ENCODE peak calls at places on chromosomes 1 and 21, in four cellular contexts. One of them, this sample, is unnamed.

GRCh38 chr1:12215562-12215961 is 14.3 kb upstream of the VPS13D start:
- DNase-seq in brain microvascular endothelial cell: no peak
- DNase-seq in fibroblast of lung: no peak
- DNase-seq in heart right ventricle: no peak
- DNase-seq in this sample: no peak

GRCh38 chr1:209544098-209544497 is 39.4 kb upstream of the CAMK1G start:
- DNase-seq in brain microvascular endothelial cell: no peak
- DNase-seq in fibroblast of lung: no peak
- DNase-seq in heart right ventricle: no peak
- DNase-seq in this sample: no peak

GRCh38 chr1:65509912-65510680 is 89.6 kb downstream of the LEPR start:
- DNase-seq in brain microvascular endothelial cell: peak; percentile 56
- DNase-seq in fibroblast of lung: peak; percentile 41
- DNase-seq in heart right ventricle: no peak
- DNase-seq in this sample: no peak

GRCh38 chr1:58933599-58933926 is 149.7 kb upstream of the JUN start:
- DNase-seq in brain microvascular endothelial cell: peak; percentile 7
- DNase-seq in fibroblast of lung: peak; percentile 11
- DNase-seq in heart right ventricle: no peak
- DNase-seq in this sample: no peak

GRCh38 chr1:145891143-145891542 is 5.5 kb upstream of the ANKRD35 start:
- DNase-seq in brain microvascular endothelial cell: peak; percentile 42
- DNase-seq in fibroblast of lung: peak; percentile 39
- DNase-seq in heart right ventricle: no peak
- DNase-seq in this sample: peak; percentile 58

GRCh38 chr1:205251576-205251975 is 23.8 kb downstream of the TMCC2 start:
- DNase-seq in brain microvascular endothelial cell: no peak
- DNase-seq in fibroblast of lung: no peak
- DNase-seq in heart right ventricle: no peak
- DNase-seq in this sample: no peak

GRCh38 chr1:119674835-119675289 is 26.8 kb upstream of the ZNF697 start:
- DNase-seq in brain microvascular endothelial cell: peak; percentile 69
- DNase-seq in fibroblast of lung: peak; percentile 44
- DNase-seq in heart right ventricle: peak; percentile 18
- DNase-seq in this sample: peak; percentile 45

GRCh38 chr1:43473463-43473862 is 19.7 kb upstream of the HYI start:
- DNase-seq in brain microvascular endothelial cell: no peak
- DNase-seq in fibroblast of lung: no peak
- DNase-seq in heart right ventricle: no peak
- DNase-seq in this sample: no peak

GRCh38 chr1:16231331-16232315 is 5.4 kb downstream of the CPLANE2 start:
- DNase-seq in brain microvascular endothelial cell: no peak
- DNase-seq in fibroblast of lung: no peak
- DNase-seq in heart right ventricle: no peak
- DNase-seq in this sample: no peak

GRCh38 chr1:236354330-236355147 is 39.5 kb upstream of the EDARADD start:
- DNase-seq in brain microvascular endothelial cell: peak; percentile 54
- DNase-seq in fibroblast of lung: peak; percentile 9
- DNase-seq in heart right ventricle: no peak
- DNase-seq in this sample: peak; percentile 28

GRCh38 chr21:39673163-39673562 is 60.4 kb downstream of the B3GALT5 start:
- DNase-seq in brain microvascular endothelial cell: no peak
- DNase-seq in fibroblast of lung: no peak
- DNase-seq in heart right ventricle: no peak
- DNase-seq in this sample: no peak

GRCh38 chr1:205493241-205494085 is 11.0 kb upstream of the CDK18 start:
- DNase-seq in brain microvascular endothelial cell: peak; percentile 53
- DNase-seq in fibroblast of lung: peak; percentile 90
- DNase-seq in heart right ventricle: peak; percentile 34
- DNase-seq in this sample: peak; percentile 59

GRCh38 chr1:209611771-209612570 is 28.5 kb downstream of the CAMK1G start:
- DNase-seq in brain microvascular endothelial cell: no peak
- DNase-seq in fibroblast of lung: no peak
- DNase-seq in heart right ventricle: no peak
- DNase-seq in this sample: no peak

GRCh38 chr1:22453181-22453580 is 1.5 kb downstream of the ZBTB40 start:
- DNase-seq in brain microvascular endothelial cell: no peak
- DNase-seq in fibroblast of lung: no peak
- DNase-seq in heart right ventricle: no peak
- DNase-seq in this sample: no peak

GRCh38 chr1:156859523-156860112 is 701 bp upstream of the INSRR start:
- DNase-seq in brain microvascular endothelial cell: no peak
- DNase-seq in fibroblast of lung: peak; percentile 10
- DNase-seq in heart right ventricle: no peak
- DNase-seq in this sample: no peak

GRCh38 chr1:157488160-157488559 is 64.2 kb downstream of the FCRL5 start:
- DNase-seq in brain microvascular endothelial cell: no peak
- DNase-seq in fibroblast of lung: no peak
- DNase-seq in heart right ventricle: no peak
- DNase-seq in this sample: no peak

GRCh38 chr1:61005572-61006386 is 76.6 kb upstream of the NFIA start:
- DNase-seq in brain microvascular endothelial cell: no peak
- DNase-seq in fibroblast of lung: no peak
- DNase-seq in heart right ventricle: no peak
- DNase-seq in this sample: no peak

GRCh38 chr1:242005866-242006565 is 7.1 kb upstream of the MAP1LC3C start:
- DNase-seq in brain microvascular endothelial cell: no peak
- DNase-seq in fibroblast of lung: no peak
- DNase-seq in heart right ventricle: no peak
- DNase-seq in this sample: no peak

GRCh38 chr1:21914880-21915640 is 22.1 kb downstream of the HSPG2 start:
- DNase-seq in brain microvascular endothelial cell: no peak
- DNase-seq in fibroblast of lung: peak; percentile 46
- DNase-seq in heart right ventricle: peak; percentile 72
- DNase-seq in this sample: no peak

GRCh38 chr1:157284446-157284845 is 146.3 kb upstream of the ETV3 start:
- DNase-seq in brain microvascular endothelial cell: no peak
- DNase-seq in fibroblast of lung: no peak
- DNase-seq in heart right ventricle: no peak
- DNase-seq in this sample: no peak

GRCh38 chr21:27164208-27165172 is 197.6 kb upstream of the ADAMTS5 start:
- DNase-seq in brain microvascular endothelial cell: no peak
- DNase-seq in fibroblast of lung: no peak
- DNase-seq in heart right ventricle: no peak
- DNase-seq in this sample: no peak

GRCh38 chr1:29245876-29246275 is 9.6 kb downstream of the PTPRU start:
- DNase-seq in brain microvascular endothelial cell: peak; percentile 38
- DNase-seq in fibroblast of lung: peak; percentile 78
- DNase-seq in heart right ventricle: no peak
- DNase-seq in this sample: no peak

GRCh38 chr1:101242331-101243050 is 5.7 kb downstream of the S1PR1 start:
- DNase-seq in brain microvascular endothelial cell: no peak
- DNase-seq in fibroblast of lung: no peak
- DNase-seq in heart right ventricle: no peak
- DNase-seq in this sample: no peak

DNA sequence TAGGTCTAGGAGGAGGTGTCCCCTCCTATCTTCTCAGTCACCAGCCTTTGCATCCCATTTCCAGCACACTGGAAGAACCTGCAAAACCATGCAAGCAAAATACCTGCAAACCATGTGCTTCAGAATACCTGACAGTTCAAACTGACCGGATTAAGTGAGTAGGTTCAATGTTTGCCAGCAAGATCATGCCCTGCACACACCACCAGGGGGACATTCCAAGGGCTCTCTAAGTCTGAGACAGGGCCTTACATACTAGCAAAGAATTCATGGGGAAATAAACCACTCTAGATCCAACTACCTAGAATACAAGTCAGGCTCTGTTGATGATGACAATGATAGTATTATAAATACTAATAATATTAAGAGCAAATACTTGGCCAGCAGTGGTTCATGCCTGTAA is 27.6 kb downstream of the INPP5B start:
- DNase-seq in brain microvascular endothelial cell: peak; percentile 34
- DNase-seq in fibroblast of lung: no peak
- DNase-seq in heart right ventricle: no peak
- DNase-seq in this sample: no peak
- TF ChIP-seq CTCF in brain microvascular endothelial cell: peak; percentile 78
- TF ChIP-seq CTCF in fibroblast of lung: peak; percentile 34
- TF ChIP-seq CTCF in heart right ventricle: peak; percentile 33
- TF ChIP-seq CTCF in this sample: peak; percentile 58

DNA sequence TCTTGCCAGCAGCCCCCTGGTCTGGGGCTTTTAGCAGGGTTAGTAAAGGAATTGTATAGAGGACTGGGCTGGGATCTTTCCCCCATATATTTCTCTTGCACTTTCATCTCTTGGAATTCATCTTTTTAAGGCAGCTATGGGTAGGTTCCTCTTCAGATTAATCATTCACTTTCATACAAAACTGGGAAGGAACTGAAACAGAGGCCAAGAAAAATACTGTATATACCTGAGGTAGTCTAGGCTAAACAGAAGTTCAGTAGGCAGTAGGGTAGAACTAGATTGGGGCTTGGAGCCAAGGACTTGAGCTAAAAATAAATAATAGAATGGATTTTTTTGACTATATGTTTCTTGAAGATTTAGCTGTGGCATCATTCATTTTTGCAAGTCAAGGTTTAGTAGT is 50.7 kb upstream of the PTGS2 start:
- DNase-seq in brain microvascular endothelial cell: no peak
- DNase-seq in fibroblast of lung: no peak
- DNase-seq in heart right ventricle: no peak
- DNase-seq in this sample: no peak
- H3K4me3 ChIP-seq in brain microvascular endothelial cell: no peak overlapping the region
- H3K4me3 ChIP-seq in fibroblast of lung: no peak overlapping the region
- H3K4me3 ChIP-seq in heart right ventricle: no peak overlapping the region
- H3K4me3 ChIP-seq in this sample: no peak overlapping the region

DNA sequence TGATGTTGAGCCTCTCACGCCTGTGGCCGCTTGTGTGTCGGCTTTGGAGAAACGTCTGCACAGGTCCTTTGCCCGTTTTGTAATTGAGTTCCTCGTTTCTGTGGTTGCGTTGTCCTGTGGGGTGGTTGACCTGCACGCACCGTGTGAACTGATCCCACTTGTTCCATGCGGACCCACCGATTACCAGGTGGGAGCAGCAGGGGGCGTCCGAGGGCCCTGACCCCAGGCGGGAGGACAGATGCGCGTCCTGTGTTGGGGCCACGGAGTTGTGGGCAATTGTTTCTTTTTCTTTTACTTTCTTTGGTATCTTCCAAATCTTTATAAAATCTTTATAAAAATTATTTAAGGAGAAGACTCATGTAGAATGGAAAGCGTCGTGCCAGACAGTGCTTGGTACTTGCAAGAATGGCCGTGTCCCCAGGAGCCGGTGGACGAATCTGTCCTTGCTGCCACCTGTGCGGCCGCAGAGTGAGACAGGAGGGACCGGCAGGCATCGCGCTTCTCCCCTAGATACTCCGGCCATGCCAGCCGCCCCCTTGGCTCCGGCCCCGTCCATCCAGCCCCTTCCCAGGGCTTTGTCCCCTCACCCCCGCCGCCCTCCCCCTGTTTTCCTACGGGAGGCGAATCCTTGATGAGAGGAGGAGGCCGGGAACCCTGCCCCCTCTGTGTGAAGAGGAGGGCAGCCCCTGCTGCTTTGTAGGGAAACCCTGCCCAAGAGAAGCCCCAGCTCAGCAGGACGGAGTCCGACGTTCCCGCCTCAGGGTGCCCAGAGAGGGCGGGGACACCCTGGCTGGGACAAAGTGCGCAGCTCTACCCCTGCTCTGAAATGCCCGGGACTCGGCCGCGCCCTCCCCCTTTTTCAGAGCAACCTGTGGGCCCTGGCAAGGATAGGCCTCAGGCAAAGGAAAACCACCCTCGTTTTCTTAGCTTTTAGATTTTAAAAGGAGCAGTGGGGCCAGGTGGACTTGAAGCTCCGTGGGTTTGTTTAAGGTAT is 41.7 kb downstream of the PRKCZ start:
- DNase-seq in brain microvascular endothelial cell: peak; percentile 14
- DNase-seq in fibroblast of lung: peak; percentile 7
- DNase-seq in heart right ventricle: peak; percentile 55
- DNase-seq in this sample: no peak
- TF ChIP-seq CTCF in brain microvascular endothelial cell: peak; percentile 81
- TF ChIP-seq CTCF in fibroblast of lung: peak; percentile 26
- TF ChIP-seq CTCF in heart right ventricle: peak; percentile 72
- TF ChIP-seq CTCF in this sample: peak; percentile 80

DNA sequence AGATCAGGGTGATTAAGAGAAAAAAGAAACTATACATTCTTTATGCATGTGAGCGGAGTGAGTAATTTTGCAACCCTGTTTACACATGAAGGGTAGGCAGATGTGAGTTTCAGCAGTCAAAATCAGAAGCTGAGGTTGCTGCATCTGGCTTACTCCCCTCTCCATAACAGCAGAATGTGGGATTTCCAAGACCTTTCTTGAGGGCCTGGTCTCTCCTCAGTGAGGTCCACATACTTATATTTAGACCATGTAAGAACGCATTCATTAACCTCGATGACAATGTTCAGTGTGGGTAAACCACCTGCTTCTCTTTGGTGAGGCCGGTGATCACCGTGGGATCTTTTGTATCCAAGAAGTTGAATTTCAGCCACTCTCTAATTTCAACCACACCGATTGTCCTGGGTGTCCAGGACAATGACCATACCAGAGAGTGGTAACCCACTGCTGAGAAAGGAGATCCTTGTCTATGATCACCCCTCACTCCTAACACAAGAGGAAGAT is 18.7 kb upstream of the RAP1A start:
- DNase-seq in brain microvascular endothelial cell: no peak
- DNase-seq in fibroblast of lung: no peak
- DNase-seq in heart right ventricle: no peak
- DNase-seq in this sample: no peak
- H3K4me3 ChIP-seq in brain microvascular endothelial cell: no peak overlapping the region
- H3K4me3 ChIP-seq in fibroblast of lung: no peak overlapping the region
- H3K4me3 ChIP-seq in heart right ventricle: no peak overlapping the region
- H3K4me3 ChIP-seq in this sample: no peak overlapping the region

GRCh38 chr1:154743536-154744036 is 126.5 kb downstream of the KCNN3 start:
- DNase-seq in brain microvascular endothelial cell: no peak
- DNase-seq in fibroblast of lung: no peak
- DNase-seq in heart right ventricle: no peak
- DNase-seq in this sample: no peak
- TF ChIP-seq CTCF in brain microvascular endothelial cell: no peak
- TF ChIP-seq CTCF in fibroblast of lung: no peak
- TF ChIP-seq CTCF in heart right ventricle: no peak
- TF ChIP-seq CTCF in this sample: no peak

This sample was measured in astrocyte of the cerebellum.